ENCODE peak calls at places on chromosomes 7 and 10, in nine cellular contexts. I is GM10248; Z is SW 1271; N is aorta; P is lower leg skin; C is activated CD4-positive, alpha-beta T cell treated with anti-CD3 and anti-CD28 coated beads, Interleukin-2, amount 50 U/mL, for 1 hour; T is H7; U is ascending aorta; W is spleen. V is an unnamed sample.

GRCh38 chr10:46285966-46286620 is 704 bp upstream of the ANTXRL start:
- DNase-seq in C (no peak), U (no peak), T (no peak), N (no peak), Z (no peak), I (no peak), W (peak), P (peak), V (no peak)

GRCh38 chr7:100107125-100107737 is 5.8 kb downstream of the AP4M1 start:
- DNase-seq in N (no peak), Z (no peak), I (no peak), T (peak), U (no peak), W (no peak), C (no peak), P (no peak), V (peak)

GRCh38 chr7:40219917-40220316 is 85.1 kb downstream of the SUGCT start:
- DNase-seq in I (no peak), T (no peak), U (no peak), P (no peak), N (no peak), W (no peak), Z (no peak), C (no peak), V (no peak)

GRCh38 chr7:103915958-103916357 is 73.5 kb downstream of the RELN start:
- DNase-seq in P (no peak), Z (no peak), T (no peak), I (no peak), C (no peak), U (no peak), N (no peak), W (no peak), V (no peak)

GRCh38 chr10:5530846-5531557 is 6.2 kb downstream of the CALML3 start:
- DNase-seq in W (peak), I (no peak), N (peak), Z (no peak), T (no peak), P (peak), U (no peak), C (no peak), V (peak)

GRCh38 chr7:72028267-72028666 is 383.9 kb downstream of the CALN1 start:
- DNase-seq in P (peak), Z (no peak), I (no peak), C (no peak), T (no peak), N (no peak), W (no peak), U (no peak), V (no peak)

GRCh38 chr10:89295597-89295996 is 6.2 kb upstream of the IFIT2 start:
- DNase-seq in W (no peak), I (no peak), P (no peak), N (no peak), U (no peak), T (no peak), Z (no peak), C (no peak), V (no peak)

GRCh38 chr7:9657257-9657656 is 1223.8 kb downstream of the NXPH1 start:
- DNase-seq in Z (no peak), U (no peak), P (no peak), I (no peak), T (peak), N (no peak), W (no peak), C (no peak), V (no peak)

GRCh38 chr7:121016976-121017375 is 28.5 kb downstream of the CPED1 start:
- DNase-seq in T (no peak), P (no peak), U (no peak), I (no peak), Z (no peak), C (no peak), W (no peak), N (no peak), V (no peak)

GRCh38 chr10:5589963-5590511 is 65.3 kb downstream of the CALML3 start:
- DNase-seq in U (no peak), Z (no peak), I (no peak), C (no peak), P (no peak), W (peak), N (peak), T (peak), V (peak)

GRCh38 chr7:137272249-137272648 is 71.3 kb downstream of the PTN start:
- DNase-seq in T (no peak), I (no peak), N (no peak), Z (no peak), C (no peak), P (no peak), W (no peak), U (no peak), V (no peak)

GRCh38 chr7:99003419-99003818 is 125.1 kb downstream of the TRRAP start:
- DNase-seq in Z (no peak), W (no peak), C (no peak), U (no peak), P (peak), N (peak), T (peak), I (no peak), V (no peak)

GRCh38 chr7:157484411-157485081 is 147.7 kb downstream of the DNAJB6 start:
- DNase-seq in Z (no peak), P (peak), W (peak), N (no peak), U (no peak), T (no peak), I (no peak), C (no peak), V (no peak)